ENCODE peak calls at places on chromosomes 1 and 21, in seven cellular contexts. Y, S, Z, H, B, P and O are unnamed samples.

GRCh38 chr1:242467556-242468145 is 56.8 kb downstream of the PLD5 start:
- DNase-seq in Z (no peak), B (no peak), H (peak; percentile 21), Y (peak; percentile 64), S (peak; percentile 10), P (peak; percentile 87), O (no peak)

GRCh38 chr21:43188712-43189151 is 19.9 kb downstream of the CRYAA start:
- DNase-seq in H (no peak), P (peak; percentile 33), S (no peak), Z (no peak), Y (peak; percentile 41), B (peak; percentile 58), O (no peak)

GRCh38 chr1:14970115-14970798 is 183.3 kb upstream of the TMEM51 start:
- DNase-seq in Z (no peak), S (peak; percentile 77), B (no peak), H (peak; percentile 42), P (peak; percentile 63), Y (peak; percentile 80), O (no peak)

GRCh38 chr1:53104289-53104913 is 38.0 kb downstream of the SLC1A7 start:
- DNase-seq in Z (no peak), B (no peak), P (no peak), S (no peak), Y (peak; percentile 68), H (no peak), O (no peak)

GRCh38 chr1:76048194-76048593 is 26.4 kb upstream of the ST6GALNAC3 start:
- DNase-seq in B (no peak), S (no peak), P (no peak), H (no peak), Y (no peak), Z (no peak), O (no peak)

GRCh38 chr1:94607398-94607797 is 65.8 kb upstream of the F3 start:
- DNase-seq in P (no peak), Z (no peak), H (no peak), S (no peak), Y (no peak), B (no peak), O (no peak)

GRCh38 chr1:91583326-91583755 is 82.7 kb downstream of the CDC7 start:
- DNase-seq in H (no peak), Y (no peak), P (no peak), B (no peak), Z (no peak), S (peak; percentile 90), O (no peak)

GRCh38 chr1:205921559-205921887 is 21.7 kb downstream of the SLC26A9 start:
- DNase-seq in P (peak; percentile 36), B (no peak), S (no peak), H (no peak), Y (no peak), Z (no peak), O (no peak)

GRCh38 chr1:8477199-8477982 is 159.5 kb downstream of the SLC45A1 start:
- DNase-seq in Y (no peak), P (no peak), B (no peak), Z (no peak), H (no peak), S (peak; percentile 79), O (no peak)

GRCh38 chr1:226223786-226224244 is 351 bp downstream of the MIXL1 start:
- DNase-seq in Y (peak; percentile 41), P (peak; percentile 81), Z (no peak), B (no peak), S (peak; percentile 4), H (no peak), O (no peak)

GRCh38 chr1:8985915-8986813 is 40.1 kb downstream of the SLC2A7 start:
- DNase-seq in H (peak; percentile 84), P (no peak), S (peak; percentile 96), Z (no peak), B (peak; percentile 92), Y (peak; percentile 65), O (no peak)

GRCh38 chr1:18278953-18279712 is 171.5 kb downstream of the IGSF21 start:
- DNase-seq in Y (no peak), B (no peak), S (no peak), H (no peak), P (peak; percentile 70), Z (no peak), O (no peak)

GRCh38 chr1:217088521-217089221 is 365.4 kb upstream of the ESRRG start:
- DNase-seq in H (no peak), S (no peak), B (no peak), Y (no peak), Z (no peak), P (peak; percentile 61), O (no peak)

GRCh38 chr1:226945858-226946245 is 5.8 kb downstream of the COQ8A start:
- DNase-seq in P (no peak), H (no peak), B (no peak), S (no peak), Z (no peak), Y (no peak), O (no peak)

GRCh38 chr21:32520885-32521735 is 64.2 kb downstream of the TCP10L start:
- DNase-seq in B (peak; percentile 95), Y (peak; percentile 91), P (no peak), S (peak; percentile 97), H (peak; percentile 94), Z (no peak), O (no peak)

GRCh38 chr21:29299906-29300546 is 1.3 kb downstream of the BACH1 start:
- DNase-seq in Y (no peak), B (no peak), H (peak; percentile 48), Z (peak; percentile 61), S (peak; percentile 98), P (peak; percentile 77), O (peak; percentile 17)

GRCh38 chr1:107459204-107459904 is 318.5 kb downstream of the NTNG1 start:
- DNase-seq in Y (no peak), Z (no peak), B (no peak), S (no peak), H (no peak), P (no peak), O (no peak)

GRCh38 chr1:187390157-187390556 is 561.4 kb downstream of the PLA2G4A start:
- DNase-seq in P (no peak), S (peak; percentile 6), B (no peak), Y (no peak), H (no peak), Z (no peak), O (no peak)

GRCh38 chr1:119544165-119544762 is 37.3 kb downstream of the HSD3B1 start:
- DNase-seq in B (no peak), P (peak; percentile 86), Z (no peak), Y (no peak), S (no peak), H (no peak), O (no peak)

GRCh38 chr21:38263493-38263892 is 6.7 kb downstream of the KCNJ15 start:
- DNase-seq in H (no peak), S (peak; percentile 92), B (no peak), Z (no peak), P (no peak), Y (no peak), O (no peak)

GRCh38 chr1:93814795-93815737 is 63.9 kb downstream of the DNTTIP2 start:
- DNase-seq in Z (no peak), S (peak; percentile 71), P (peak; percentile 93), H (no peak), Y (no peak), B (no peak), O (no peak)

GRCh38 chr21:42798106-42798505 is 81.2 kb downstream of the WDR4 start:
- DNase-seq in H (no peak), Y (no peak), S (no peak), P (no peak), Z (no peak), B (no peak), O (no peak)

GRCh38 chr1:104780470-104781078 is 1030.9 kb downstream of the AMY1C start:
- DNase-seq in P (peak; percentile 67), S (peak; percentile 0), H (no peak), B (no peak), Z (no peak), Y (no peak), O (no peak)

GRCh38 chr1:4090976-4091660 is 191.0 kb upstream of the C1orf174 start:
- DNase-seq in S (no peak), B (peak; percentile 30), H (no peak), Y (no peak), Z (no peak), P (no peak), O (no peak)

GRCh38 chr21:42162831-42163510 is 56.0 kb upstream of the ABCG1 start:
- DNase-seq in P (peak; percentile 44), Y (no peak), H (no peak), S (no peak), B (no peak), Z (no peak), O (no peak)

GRCh38 chr1:15663925-15664324 is 20.2 kb upstream of the PLEKHM2 start:
- DNase-seq in B (no peak), S (no peak), Y (no peak), H (no peak), P (no peak), Z (no peak), O (no peak)

GRCh38 chr1:234869182-234870019 is 259.2 kb downstream of the TOMM20 start:
- DNase-seq in B (no peak), H (no peak), Y (no peak), Z (no peak), P (no peak), S (no peak), O (no peak)

GRCh38 chr1:99685516-99686180 is 39.7 kb downstream of the PALMD start:
- DNase-seq in Y (peak; percentile 77), Z (no peak), H (peak; percentile 70), S (peak; percentile 69), B (peak; percentile 64), P (peak; percentile 87), O (no peak)

GRCh38 chr1:246165826-246166709 is 341.0 kb downstream of the SMYD3 start:
- DNase-seq in Z (no peak), Y (no peak), B (no peak), S (no peak), H (no peak), P (no peak), O (no peak)

GRCh38 chr1:2952992-2953391 is 68.3 kb upstream of the ACTRT2 start:
- DNase-seq in H (no peak), Z (no peak), Y (no peak), P (no peak), S (no peak), B (no peak), O (no peak)
- H3K9me3 ChIP-seq in H (peaks cover 47% of the 10 kb centered on the region), Z (peaks cover 15% of the 10 kb centered on the region), Y (no peaks in the 10 kb centered on the region), P (peaks cover 49% of the 10 kb centered on the region), S (no peaks in the 10 kb centered on the region), B (peaks cover 44% of the 10 kb centered on the region), O (peaks cover 2% of the 10 kb centered on the region)

GRCh38 chr1:2822621-2823145 is 21.2 kb upstream of the TTC34 start:
- DNase-seq in S (no peak), B (no peak), Y (no peak), H (no peak), Z (no peak), P (no peak), O (no peak)
- H3K9me3 ChIP-seq in S (peaks cover 14% of the 10 kb centered on the region), B (peaks cover 8% of the 10 kb centered on the region), Y (no peaks in the 10 kb centered on the region), H (peaks cover 10% of the 10 kb centered on the region), Z (peaks cover 6% of the 10 kb centered on the region), P (peaks cover 33% of the 10 kb centered on the region), O (no peaks in the 10 kb centered on the region)

DNA sequence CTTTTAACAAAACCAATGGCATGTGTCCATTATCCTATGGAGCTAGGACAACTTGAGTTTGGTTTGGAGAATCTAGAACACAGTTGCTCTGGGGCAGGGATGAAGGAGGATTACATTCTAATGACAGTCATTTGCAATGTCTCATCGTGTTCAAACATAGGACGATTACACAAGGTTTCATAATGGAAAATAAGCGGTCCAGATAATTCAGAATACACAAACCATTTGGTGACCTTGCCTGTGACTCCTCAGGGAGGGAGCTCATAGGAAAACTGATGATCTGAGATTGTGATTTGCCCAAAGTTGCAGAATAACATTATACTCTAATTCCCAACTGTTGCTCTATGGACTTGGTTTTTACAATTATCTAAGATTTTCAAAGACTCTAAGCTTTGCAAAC is 27.6 kb upstream of the RGL1 start:
- DNase-seq in H (no peak), Y (no peak), P (no peak), Z (no peak), S (no peak), B (no peak), O (no peak)
- H3K9me3 ChIP-seq in H (peaks cover 8% of the 10 kb centered on the region), Y (no peaks in the 10 kb centered on the region), P (peaks cover 23% of the 10 kb centered on the region), Z (no peaks in the 10 kb centered on the region), S (no peaks in the 10 kb centered on the region), B (no peaks in the 10 kb centered on the region), O (no peaks in the 10 kb centered on the region)

GRCh38 chr1:2879026-2879425 is 77.5 kb upstream of the TTC34 start:
- DNase-seq in S (no peak), Z (no peak), B (no peak), H (no peak), P (no peak), Y (no peak), O (no peak)
- H3K9me3 ChIP-seq in S (no peaks in the 10 kb centered on the region), Z (no peaks in the 10 kb centered on the region), B (no peaks in the 10 kb centered on the region), H (no peaks in the 10 kb centered on the region), P (peaks cover 8% of the 10 kb centered on the region), Y (no peaks in the 10 kb centered on the region), O (no peaks in the 10 kb centered on the region)